ENCODE peak calls at places on chromosomes 4 and X, in seven cellular contexts. E is fibroblast of the conjunctiva; A is smooth muscle cell of the brain vasculature; L is fibroblast of the aortic adventitia; S is stimulated activated CD8-positive, alpha-beta memory T cell treated with anti-CD3 and anti-CD28 coated beads, Interleukin-4, amount 100 ng/mL, for 24 hours; O is activated naive CD8-positive, alpha-beta T cell treated with anti-CD3 and anti-CD28 coated beads, Interleukin-2, amount 50 U/mL, for 24 hours; X is T-helper 9 cell. U is an unnamed sample.

GRCh38 chr4:954211-955020 is 19.0 kb downstream of the DGKQ start:
- DNase-seq in A (no peak), X (no peak), E (no peak), S (no peak), O (no peak), L (no peak), U (no peak)

GRCh38 chrX:9866633-9867032 is 80.4 kb downstream of the SHROOM2 start:
- DNase-seq in L (no peak), X (no peak), S (no peak), A (no peak), E (no peak), O (no peak), U (no peak)

GRCh38 chrX:131595120-131595519 is 51.2 kb downstream of the OR13H1 start:
- DNase-seq in E (no peak), X (no peak), A (no peak), O (no peak), S (no peak), L (peak; percentile 28), U (no peak)

GRCh38 chr4:100306018-100306417 is 115.8 kb upstream of the DDIT4L start:
- DNase-seq in X (no peak), S (no peak), L (peak; percentile 71), O (no peak), E (no peak), A (no peak), U (no peak)

GRCh38 chr4:22677780-22678179 is 15.0 kb upstream of the GBA3 start:
- DNase-seq in E (no peak), S (no peak), O (no peak), L (no peak), X (no peak), A (no peak), U (no peak)

GRCh38 chr4:48271626-48272025 is 2.0 kb upstream of the TEC start:
- DNase-seq in L (no peak), O (no peak), S (no peak), X (no peak), E (no peak), A (no peak), U (no peak)

GRCh38 chrX:22247169-22247568 is 25.5 kb upstream of the CBLL2 start:
- DNase-seq in E (no peak), X (no peak), O (no peak), S (no peak), A (no peak), L (peak; percentile 54), U (no peak)

GRCh38 chr4:38144029-38144428 is 183.8 kb downstream of the PTTG2 start:
- DNase-seq in X (no peak), L (peak; percentile 65), O (no peak), E (no peak), S (no peak), A (no peak), U (no peak)

GRCh38 chr4:158996669-158997074 is 106.2 kb upstream of the RAPGEF2 start:
- DNase-seq in A (peak; percentile 88), S (no peak), X (no peak), O (no peak), L (peak; percentile 96), E (peak; percentile 81), U (peak; percentile 66)

GRCh38 chr4:154781126-154781982 is at the start of gene RBM46:
- DNase-seq in E (no peak), O (no peak), A (no peak), X (no peak), L (no peak), S (no peak), U (no peak)